ENCODE peak calls at places on chromosomes 7 and 10, in five cellular contexts. W, U, V, X and F are unnamed samples.

GRCh38 chr10:93757766-93758509 is at the start of gene LGI1:
- DNase-seq in U (no peak), X (no peak), W (no peak), V (no peak), F (no peak)

GRCh38 chr7:42053834-42054233 is 183.2 kb downstream of the GLI3 start:
- DNase-seq in X (no peak), W (no peak), U (no peak), V (no peak), F (no peak)

GRCh38 chr7:140475747-140476333 is 3.5 kb downstream of the MKRN1 start:
- DNase-seq in U (peak; percentile 52), W (peak; percentile 31), V (no peak), X (peak; percentile 64), F (peak; percentile 60)

GRCh38 chr7:27199820-27200760 is at the start of gene HOXA13:
- DNase-seq in W (peak; percentile 48), U (peak; percentile 69), V (no peak), X (no peak), F (no peak)

GRCh38 chr10:118504044-118504944 is 91.2 kb downstream of the PRLHR start:
- DNase-seq in V (no peak), W (peak; percentile 78), X (peak; percentile 47), U (peak; percentile 77), F (no peak)

GRCh38 chr10:87635498-87636312 is 24.0 kb upstream of the PAPSS2 start:
- DNase-seq in U (peak; percentile 68), X (no peak), W (peak; percentile 61), V (peak; percentile 62), F (peak; percentile 80)

GRCh38 chr10:95467162-95467599 is 94.0 kb downstream of the SORBS1 start:
- DNase-seq in W (peak; percentile 37), X (peak; percentile 74), U (no peak), V (no peak), F (peak; percentile 81)

GRCh38 chr7:22255834-22256233 is 101.1 kb downstream of the RAPGEF5 start:
- DNase-seq in U (no peak), V (no peak), W (no peak), X (no peak), F (no peak)

GRCh38 chr10:23174075-23174973 is 17.8 kb upstream of the PTF1A start:
- DNase-seq in V (no peak), U (no peak), W (no peak), X (no peak), F (no peak)

GRCh38 chr7:24560772-24561171 is 12.5 kb upstream of the PALS2 start:
- DNase-seq in V (no peak), X (no peak), W (no peak), U (no peak), F (no peak)

GRCh38 chr10:84946984-84947383 is 618.6 kb downstream of the CCSER2 start:
- DNase-seq in U (no peak), W (no peak), X (no peak), V (no peak), F (no peak)

GRCh38 chr7:219581-220150 is 27.3 kb downstream of the FAM20C start:
- DNase-seq in W (no peak), U (no peak), X (no peak), V (no peak), F (no peak)

GRCh38 chr7:135253851-135254815 is 20.5 kb downstream of the STRA8 start:
- DNase-seq in V (no peak), X (no peak), U (peak; percentile 52), W (peak; percentile 29), F (peak; percentile 89)

GRCh38 chr10:43906470-43906869 is 257.8 kb upstream of the ZNF32 start:
- DNase-seq in W (no peak), U (no peak), V (no peak), X (no peak), F (no peak)

GRCh38 chr7:42494722-42495121 is 257.7 kb upstream of the GLI3 start:
- DNase-seq in V (no peak), U (no peak), W (no peak), X (no peak), F (no peak)

GRCh38 chr10:61899997-61900828 is 1.3 kb upstream of the ARID5B start:
- DNase-seq in V (peak; percentile 64), U (peak; percentile 40), W (no peak), X (peak; percentile 77), F (peak; percentile 66)

GRCh38 chr10:99540673-99541531 is 8.2 kb downstream of the NKX2-3 start:
- DNase-seq in W (no peak), X (no peak), V (no peak), U (no peak), F (no peak)

GRCh38 chr7:41792099-41792498 is 89.2 kb upstream of the INHBA start:
- DNase-seq in W (no peak), X (no peak), U (peak; percentile 2), V (no peak), F (no peak)

GRCh38 chr10:124138195-124138882 is 44.9 kb upstream of the CHST15 start:
- DNase-seq in V (no peak), W (no peak), X (no peak), U (no peak), F (no peak)

GRCh38 chr10:70940834-70941568 is 52.6 kb upstream of the PCBD1 start:
- DNase-seq in V (no peak), X (peak; percentile 47), W (no peak), U (no peak), F (no peak)

GRCh38 chr10:33291053-33291592 is 43.3 kb downstream of the NRP1 start:
- DNase-seq in W (no peak), U (peak; percentile 63), V (no peak), X (no peak), F (no peak)

GRCh38 chr10:23892296-23892695 is 316.6 kb upstream of the KIAA1217 start:
- DNase-seq in W (no peak), X (no peak), V (no peak), U (no peak), F (no peak)

GRCh38 chr10:60975716-60976115 is 31.7 kb upstream of the RHOBTB1 start:
- DNase-seq in W (no peak), V (no peak), U (no peak), X (peak; percentile 57), F (no peak)

GRCh38 chr10:88873757-88874156 is 6.3 kb upstream of the STAMBPL1 start:
- DNase-seq in W (no peak), V (no peak), U (no peak), X (no peak), F (no peak)

GRCh38 chr10:88870101-88870500 is 9.9 kb upstream of the STAMBPL1 start:
- DNase-seq in V (no peak), X (no peak), W (no peak), U (no peak), F (no peak)

GRCh38 chr10:88877298-88877697 is 2.7 kb upstream of the STAMBPL1 start:
- DNase-seq in V (no peak), W (no peak), X (no peak), U (no peak), F (no peak)

GRCh38 chr10:88875081-88875480 is 5.0 kb upstream of the STAMBPL1 start:
- DNase-seq in U (no peak), X (no peak), W (no peak), V (no peak), F (no peak)

GRCh38 chr10:88874271-88874670 is 5.8 kb upstream of the STAMBPL1 start:
- DNase-seq in U (no peak), W (no peak), V (no peak), X (no peak), F (no peak)
- TF ChIP-seq MAX in U (no peak), W (no peak), V (no peak), X (no peak), F (no peak)

GRCh38 chr7:138009350-138009653 is 7.4 kb upstream of the CREB3L2 start:
- DNase-seq in X (no peak), W (no peak), U (no peak), V (no peak), F (no peak)
- H3K4me2 ChIP-seq in X (no peak overlapping the region), W (peak overlapping the region; percentile 31), U (no peak overlapping the region), V (no peak overlapping the region), F (no peak overlapping the region)

GRCh38 chr10:117175215-117175900 is 21.9 kb upstream of the KCNK18 start:
- DNase-seq in W (no peak), X (no peak), V (no peak), U (peak; percentile 24), F (no peak)
- TF ChIP-seq CTCF in W (no peak), X (peak; percentile 15), V (no peak), U (no peak), F (no peak)

GRCh38 chr10:470339-471003 is 219.0 kb downstream of the DIP2C start:
- DNase-seq in X (no peak), U (no peak), W (no peak), V (no peak), F (no peak)
- TF ChIP-seq MAX in X (no peak), U (no peak), W (no peak), V (no peak), F (no peak)

DNA sequence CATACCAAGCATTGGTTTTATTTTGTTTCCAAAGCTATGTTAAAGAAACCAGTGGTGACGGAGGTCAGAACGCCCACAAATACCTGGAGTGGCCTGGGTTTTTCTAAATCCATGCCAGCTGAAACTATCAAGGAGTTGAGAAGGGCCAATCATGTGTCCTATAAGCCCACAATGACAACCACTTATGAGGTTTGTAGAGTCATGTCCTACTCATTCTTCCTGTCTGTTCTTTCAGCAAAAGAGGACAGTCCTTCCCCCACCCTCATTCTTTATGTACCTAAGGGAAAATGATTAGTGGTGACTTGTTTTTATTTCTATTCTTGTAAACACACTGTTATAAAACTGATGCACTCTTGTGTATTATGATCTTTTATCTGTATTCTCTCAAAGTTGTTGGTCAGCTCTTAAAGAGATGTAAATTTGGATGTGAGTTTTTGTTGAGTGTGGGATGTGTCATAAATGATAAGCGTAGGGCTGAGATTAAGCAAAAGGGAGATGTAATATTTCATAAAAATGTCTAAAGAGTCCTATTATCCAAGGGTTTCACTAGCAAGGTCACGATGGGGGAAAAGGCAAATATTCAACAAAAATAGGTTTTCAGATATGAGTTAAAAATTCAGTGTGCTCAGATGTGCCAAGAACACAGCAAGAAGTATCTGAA is 294.4 kb downstream of the BICC1 start:
- DNase-seq in U (no peak), W (no peak), V (no peak), X (no peak), F (no peak)
- H3K4me2 ChIP-seq in U (peak overlapping the region; percentile 47), W (no peak overlapping the region), V (no peak overlapping the region), X (no peak overlapping the region), F (no peak overlapping the region)

DNA sequence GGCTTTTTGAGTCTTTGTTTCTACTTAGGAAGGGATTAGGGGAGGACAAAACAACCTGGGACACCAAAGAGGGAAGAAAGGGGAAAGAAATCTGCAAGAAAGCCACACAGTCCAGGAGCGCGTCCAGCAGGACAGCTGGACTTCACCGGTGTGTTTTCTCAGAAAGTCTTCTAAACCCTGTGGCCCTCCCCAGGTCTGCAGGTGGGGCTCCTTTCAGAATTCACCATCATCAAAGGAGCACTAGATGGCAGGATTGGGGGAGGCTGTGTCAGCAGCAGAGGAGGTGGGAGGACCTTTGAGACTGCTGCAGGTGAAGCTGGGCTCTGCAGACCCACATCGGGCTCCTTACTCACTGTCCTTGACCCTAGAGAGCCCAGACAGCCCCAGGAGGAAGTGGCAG is 13.9 kb upstream of the DRGX start:
- DNase-seq in W (no peak), U (no peak), X (no peak), V (no peak), F (no peak)
- TF ChIP-seq CTCF in W (no peak), U (no peak), X (no peak), V (no peak), F (no peak)

GRCh38 chr10:125694874-125695273 is 11.9 kb upstream of the TEX36 start:
- DNase-seq in X (no peak), V (no peak), W (no peak), U (peak; percentile 71), F (peak; percentile 56)
- TF ChIP-seq MAX in X (no peak), V (no peak), W (no peak), U (no peak), F (no peak)